ENCODE peak calls at places on chromosomes 12 and 14, in ten cellular contexts. Q, W, H, G, J, F, Y, D, U and L are unnamed samples.

GRCh38 chr12:85237320-85237719 is 42.7 kb upstream of the ALX1 start:
- DNase-seq in Q (no peak), W (no peak), H (no peak), G (no peak), J (no peak), F (no peak), Y (no peak), D (no peak), U (no peak), L (no peak)

GRCh38 chr14:25944020-25944419 is 653.8 kb downstream of the NOVA1 start:
- DNase-seq in Q (no peak), W (no peak), H (no peak), G (no peak), J (no peak), F (no peak), Y (no peak), D (no peak), U (no peak), L (no peak)

GRCh38 chr14:24439830-24440605 is 2.6 kb downstream of the SDR39U1 start:
- DNase-seq in Q (peak; percentile 50), W (no peak), H (no peak), G (no peak), J (no peak), F (no peak), Y (no peak), D (no peak), U (no peak), L (peak; percentile 68)

GRCh38 chr12:117857632-117858274 is 111.0 kb downstream of the KSR2 start:
- DNase-seq in Q (no peak), W (peak; percentile 45), H (no peak), G (peak; percentile 70), J (peak; percentile 22), F (peak; percentile 73), Y (peak; percentile 58), D (peak; percentile 87), U (no peak), L (no peak)

GRCh38 chr12:115507951-115508722 is 769.4 kb downstream of the MED13L start:
- DNase-seq in Q (no peak), W (peak; percentile 7), H (no peak), G (no peak), J (no peak), F (no peak), Y (no peak), D (peak; percentile 79), U (no peak), L (no peak)

GRCh38 chr12:132275110-132275531 is 54.3 kb downstream of the GALNT9 start:
- DNase-seq in Q (no peak), W (peak; percentile 43), H (no peak), G (peak; percentile 92), J (peak; percentile 20), F (peak; percentile 58), Y (peak; percentile 25), D (peak; percentile 64), U (no peak), L (no peak)

GRCh38 chr14:21039585-21040369 is 2.4 kb upstream of the RNASE7 start:
- DNase-seq in Q (peak; percentile 62), W (peak; percentile 45), H (no peak), G (peak; percentile 66), J (peak; percentile 67), F (peak; percentile 57), Y (peak; percentile 73), D (peak; percentile 53), U (peak; percentile 58), L (peak; percentile 81)

GRCh38 chr14:24710403-24711063 is 76.5 kb upstream of the GZMB start:
- DNase-seq in Q (peak; percentile 28), W (peak; percentile 44), H (peak; percentile 29), G (peak; percentile 26), J (peak; percentile 59), F (peak; percentile 83), Y (peak; percentile 53), D (peak; percentile 67), U (no peak), L (no peak)

GRCh38 chr12:8697120-8697475 is 693 bp upstream of the RIMKLB start:
- DNase-seq in Q (no peak), W (no peak), H (no peak), G (no peak), J (peak; percentile 27), F (peak; percentile 56), Y (peak; percentile 50), D (no peak), U (peak; percentile 90), L (no peak)

DNA sequence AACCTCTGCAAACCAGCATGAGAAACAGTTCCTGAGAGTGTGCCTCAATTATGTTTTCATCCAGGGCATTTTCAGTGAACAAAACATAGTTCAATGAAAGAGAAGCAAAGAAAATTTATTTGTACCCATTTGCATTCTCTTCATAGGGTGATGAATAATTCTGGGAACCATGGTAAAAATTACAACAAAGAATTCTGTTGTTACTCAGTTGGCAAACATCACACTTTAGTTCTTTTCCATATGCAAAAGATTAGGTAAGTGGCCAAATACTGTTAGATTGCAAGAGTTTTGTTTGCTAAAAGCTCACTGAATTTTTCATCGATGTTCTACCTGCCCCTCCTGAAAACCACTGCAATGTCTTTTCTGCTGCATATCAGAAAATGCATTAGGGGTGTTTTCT is 132.4 kb upstream of the RGS6 start:
- DNase-seq in Q (no peak), W (no peak), H (no peak), G (no peak), J (no peak), F (no peak), Y (no peak), D (no peak), U (no peak), L (no peak)
- H3K27ac ChIP-seq in Q (no peak overlapping the region), W (no peak overlapping the region), H (no peak overlapping the region), G (no peak overlapping the region), J (peak overlapping the region; percentile 97), F (no peak overlapping the region), Y (no peak overlapping the region), D (no peak overlapping the region), U (no peak overlapping the region), L (no peak overlapping the region)

GRCh38 chr14:53621433-53621832 is 335.2 kb downstream of the BMP4 start:
- DNase-seq in Q (no peak), W (no peak), H (no peak), G (no peak), J (no peak), F (no peak), Y (no peak), D (no peak), U (no peak), L (no peak)

GRCh38 chr14:53621986-53622385 is 334.6 kb downstream of the BMP4 start:
- DNase-seq in Q (no peak), W (no peak), H (no peak), G (no peak), J (peak; percentile 14), F (no peak), Y (no peak), D (no peak), U (no peak), L (no peak)

GRCh38 chr14:53620325-53620716 is 336.3 kb downstream of the BMP4 start:
- DNase-seq in Q (no peak), W (no peak), H (no peak), G (no peak), J (peak; percentile 52), F (no peak), Y (no peak), D (no peak), U (no peak), L (no peak)

GRCh38 chr14:53620890-53621289 is 335.7 kb downstream of the BMP4 start:
- DNase-seq in Q (no peak), W (no peak), H (no peak), G (no peak), J (no peak), F (no peak), Y (no peak), D (no peak), U (no peak), L (no peak)

DNA sequence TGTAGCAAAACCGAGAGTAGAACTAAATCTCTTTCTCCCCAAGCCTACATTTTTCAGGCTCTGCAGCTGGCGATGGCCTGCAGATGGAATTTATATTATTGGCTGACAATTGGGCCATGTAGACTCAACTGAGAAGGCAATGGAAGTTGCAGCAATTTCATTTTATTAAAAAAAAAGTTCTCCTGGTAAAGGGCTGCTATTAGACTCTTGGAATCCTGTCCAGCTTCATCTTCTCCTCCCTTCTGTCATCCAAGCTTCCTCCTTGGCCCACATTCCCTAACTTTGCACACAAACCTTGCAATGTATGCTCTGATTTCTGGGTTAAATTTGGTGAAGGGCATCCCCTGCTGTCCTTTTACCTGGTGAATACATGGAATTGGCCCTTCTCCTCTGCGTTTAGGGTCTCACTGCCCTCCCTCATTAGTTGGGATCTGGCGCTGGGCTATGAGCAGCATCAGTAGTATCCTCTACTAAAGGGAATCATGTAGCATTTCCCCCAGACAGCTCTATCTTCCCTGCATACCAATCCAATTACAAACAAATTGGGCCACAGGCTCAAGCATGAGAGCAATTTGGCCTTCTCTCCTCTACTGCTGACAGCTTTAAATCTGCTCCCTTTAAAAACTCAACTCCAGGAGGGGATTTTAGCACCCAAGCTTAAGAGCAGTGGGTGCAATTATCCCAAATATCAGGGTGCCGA is 336.9 kb downstream of the BMP4 start:
- DNase-seq in Q (no peak), W (no peak), H (no peak), G (no peak), J (peak; percentile 64), F (no peak), Y (no peak), D (no peak), U (no peak), L (no peak)
- TF ChIP-seq POLR2A in Q (no peak), W (no peak), H (no peak), G (no peak), J (no peak), F (no peak), Y (no peak), D (no peak), U (no peak), L (no peak)

GRCh38 chr12:109475993-109476806 is 900 bp downstream of the KCTD10 start:
- DNase-seq in Q (no peak), W (no peak), H (no peak), G (no peak), J (no peak), F (no peak), Y (peak; percentile 25), D (no peak), U (no peak), L (no peak)

GRCh38 chr12:109475121-109475520 is 2.0 kb downstream of the KCTD10 start:
- DNase-seq in Q (no peak), W (no peak), H (no peak), G (no peak), J (no peak), F (no peak), Y (no peak), D (no peak), U (no peak), L (no peak)

GRCh38 chr12:109469516-109469915 is 7.6 kb downstream of the KCTD10 start:
- DNase-seq in Q (no peak), W (no peak), H (no peak), G (no peak), J (peak; percentile 46), F (no peak), Y (no peak), D (no peak), U (no peak), L (no peak)

GRCh38 chr12:109476807-109477184 is 304 bp downstream of the KCTD10 start:
- DNase-seq in Q (no peak), W (no peak), H (no peak), G (no peak), J (no peak), F (no peak), Y (no peak), D (no peak), U (no peak), L (no peak)

GRCh38 chr12:109473006-109473405 is 4.1 kb downstream of the KCTD10 start:
- DNase-seq in Q (no peak), W (no peak), H (no peak), G (no peak), J (no peak), F (no peak), Y (no peak), D (no peak), U (no peak), L (no peak)
- H3K4me1 ChIP-seq in Q (peaks cover 4% of the 10 kb centered on the region), W (peaks cover 35% of the 10 kb centered on the region), H (no peaks in the 10 kb centered on the region), G (peaks cover 9% of the 10 kb centered on the region), J (peaks cover 8% of the 10 kb centered on the region), F (peaks cover 17% of the 10 kb centered on the region), Y (peaks cover 13% of the 10 kb centered on the region), D (peaks cover 4% of the 10 kb centered on the region), U (peaks cover 90% of the 10 kb centered on the region), L (no peaks in the 10 kb centered on the region)

GRCh38 chr12:96447256-96447655 is 42.1 kb upstream of the CFAP54 start:
- DNase-seq in Q (no peak), W (no peak), H (no peak), G (no peak), J (no peak), F (no peak), Y (no peak), D (no peak), U (no peak), L (no peak)
- H3K27ac ChIP-seq in Q (no peak overlapping the region), W (no peak overlapping the region), H (no peak overlapping the region), G (no peak overlapping the region), J (peak overlapping the region; percentile 52), F (no peak overlapping the region), Y (no peak overlapping the region), D (no peak overlapping the region), U (no peak overlapping the region), L (no peak overlapping the region)